ENCODE peak calls at places on chromosome 22, in seven cellular contexts. U is pancreas, F is type B pancreatic cell, P is A549, C is CD14-positive monocyte, O is mucosa of descending colon, G is cardiac fibroblast. S is an unnamed sample.

GRCh38 chr22:17952273-17952801 is 72.0 kb downstream of the MICAL3 start:
- DNase-seq in U (no peak), F (no peak), P (peak; percentile 46), C (no peak), O (peak; percentile 72), G (no peak), S (no peak)

GRCh38 chr22:37566329-37566837 is 6.1 kb downstream of the CDC42EP1 start:
- DNase-seq in U (no peak), F (no peak), P (no peak), C (peak; percentile 64), O (peak; percentile 58), G (no peak), S (no peak)

GRCh38 chr22:40665312-40665711 is 14.0 kb upstream of the MCHR1 start:
- DNase-seq in U (no peak), F (no peak), P (no peak), C (no peak), O (no peak), G (peak; percentile 80), S (no peak)

GRCh38 chr22:31378123-31378522 is 21.3 kb upstream of the DRG1 start:
- DNase-seq in U (no peak), F (no peak), P (no peak), C (no peak), O (no peak), G (peak; percentile 89), S (no peak)

GRCh38 chr22:48284671-48285070 is 1522.2 kb downstream of the TBC1D22A start:
- DNase-seq in U (no peak), F (no peak), P (no peak), C (no peak), O (no peak), G (no peak), S (no peak)

GRCh38 chr22:35539910-35540599 is 576 bp upstream of the RASD2 start:
- DNase-seq in U (peak; percentile 35), F (no peak), P (no peak), C (no peak), O (peak; percentile 86), G (peak; percentile 32), S (no peak)

GRCh38 chr22:39545310-39546063 is 12.9 kb upstream of the RPS19BP1 start:
- DNase-seq in U (no peak), F (no peak), P (no peak), C (no peak), O (peak; percentile 68), G (peak; percentile 48), S (no peak)

GRCh38 chr22:29003975-29004646 is 57.5 kb downstream of the C22orf31 start:
- DNase-seq in U (peak; percentile 35), F (no peak), P (no peak), C (no peak), O (no peak), G (no peak), S (no peak)

GRCh38 chr22:31218565-31219262 is 6.6 kb downstream of the LIMK2 start:
- DNase-seq in U (no peak), F (no peak), P (no peak), C (no peak), O (no peak), G (no peak), S (no peak)

GRCh38 chr22:38732251-38732815 is 23.5 kb downstream of the SUN2 start:
- DNase-seq in U (peak; percentile 74), F (no peak), P (no peak), C (peak; percentile 23), O (peak; percentile 24), G (no peak), S (no peak)

GRCh38 chr22:48098243-48098935 is 1335.9 kb downstream of the TBC1D22A start:
- DNase-seq in U (no peak), F (no peak), P (no peak), C (peak; percentile 10), O (no peak), G (no peak), S (no peak)

GRCh38 chr22:24706732-24707476 is 67.6 kb downstream of the PIWIL3 start:
- DNase-seq in U (no peak), F (no peak), P (no peak), C (no peak), O (no peak), G (no peak), S (no peak)

GRCh38 chr22:45977551-45978274 is 751 bp upstream of the WNT7B start:
- DNase-seq in U (no peak), F (no peak), P (peak; percentile 54), C (no peak), O (no peak), G (no peak), S (no peak)

GRCh38 chr22:21790359-21790758 is 54.8 kb upstream of the YPEL1 start:
- DNase-seq in U (no peak), F (no peak), P (no peak), C (no peak), O (no peak), G (no peak), S (no peak)

GRCh38 chr22:31327786-31328544 is 18.2 kb downstream of the PATZ1 start:
- DNase-seq in U (no peak), F (no peak), P (no peak), C (no peak), O (no peak), G (no peak), S (no peak)

GRCh38 chr22:48838846-48839730 is 988.6 kb downstream of the BRD1 start:
- DNase-seq in U (no peak), F (no peak), P (no peak), C (no peak), O (no peak), G (no peak), S (no peak)

GRCh38 chr22:41983516-41983915 is 14.3 kb downstream of the SEPTIN3 start:
- DNase-seq in U (no peak), F (no peak), P (no peak), C (no peak), O (no peak), G (peak; percentile 56), S (no peak)

GRCh38 chr22:27844656-27845602 is 43.4 kb upstream of the MN1 start:
- DNase-seq in U (no peak), F (no peak), P (no peak), C (no peak), O (no peak), G (peak; percentile 23), S (no peak)

GRCh38 chr22:37563153-37564081 is 3.1 kb downstream of the CDC42EP1 start:
- DNase-seq in U (peak; percentile 77), F (no peak), P (peak; percentile 83), C (no peak), O (peak; percentile 67), G (peak; percentile 97), S (no peak)

GRCh38 chr22:36374603-36375024 is 13.2 kb downstream of the MYH9 start:
- DNase-seq in U (no peak), F (no peak), P (peak; percentile 73), C (peak; percentile 78), O (no peak), G (no peak), S (no peak)

DNA sequence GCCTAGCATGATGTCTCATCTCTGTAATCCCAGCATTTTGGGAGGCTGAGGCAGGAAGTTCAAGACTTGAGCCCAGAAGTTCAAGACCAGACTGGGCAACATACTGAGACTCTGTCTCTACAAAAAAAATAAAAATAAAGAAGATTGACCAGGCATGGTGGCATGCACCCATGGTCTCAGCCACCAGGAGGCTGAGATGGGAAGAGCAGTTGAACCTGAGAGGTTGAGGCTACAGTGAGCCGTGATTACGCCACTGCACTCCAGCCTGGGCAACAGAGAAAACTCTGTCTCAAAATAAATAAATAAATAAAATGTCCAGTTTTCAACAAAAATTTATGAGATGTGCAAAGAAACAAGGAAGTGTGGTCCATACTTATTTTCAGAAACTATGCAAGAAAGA is 28.3 kb downstream of the EFCAB6 start:
- DNase-seq in U (no peak), F (no peak), P (peak; percentile 5), C (no peak), O (no peak), G (no peak), S (no peak)
- TF ChIP-seq CTCF in U (no peak), F (peak; percentile 62), P (no peak), C (no peak), O (no peak), G (peak; percentile 13), S (no peak)

DNA sequence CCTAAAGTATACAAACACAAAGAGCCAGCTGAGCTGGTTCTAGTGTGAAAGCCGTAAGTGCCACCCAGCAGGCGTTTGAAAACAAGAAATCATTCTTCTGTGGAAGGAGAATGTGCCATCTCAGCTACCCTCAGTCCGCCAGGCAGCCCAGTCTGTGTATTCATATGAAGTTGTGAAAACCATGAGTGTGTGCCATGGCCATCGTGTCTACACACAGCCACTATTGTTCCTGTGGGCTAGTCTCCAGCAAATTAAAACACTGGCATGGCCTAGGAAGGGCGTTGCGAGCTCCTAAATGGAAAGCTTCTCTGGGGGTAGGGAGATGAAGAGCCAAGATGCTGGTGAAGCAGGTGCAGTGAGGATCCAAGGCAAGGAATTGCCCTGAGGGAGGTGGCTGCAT is 51.5 kb upstream of the HORMAD2 start:
- DNase-seq in U (no peak), F (no peak), P (no peak), C (no peak), O (no peak), G (no peak), S (no peak)
- TF ChIP-seq CTCF in U (no peak), F (no peak), P (no peak), C (no peak), O (no peak), G (no peak), S (no peak)

GRCh38 chr22:50276143-50276542 is 6.0 kb upstream of the MAPK11 start:
- DNase-seq in U (peak; percentile 59), F (no peak), P (peak; percentile 76), C (peak; percentile 72), O (peak; percentile 79), G (peak; percentile 75), S (no peak)
- TF ChIP-seq CTCF in U (peak; percentile 25), F (peak; percentile 46), P (peak; percentile 60), C (peak; percentile 88), O (peak; percentile 39), G (peak; percentile 35), S (peak; percentile 14)

GRCh38 chr22:19703869-19704268 is 10.4 kb upstream of the SEPTIN5 start:
- DNase-seq in U (no peak), F (no peak), P (no peak), C (no peak), O (peak; percentile 43), G (no peak), S (no peak)

GRCh38 chr22:19707347-19708322 is 6.7 kb upstream of the SEPTIN5 start:
- DNase-seq in U (no peak), F (no peak), P (no peak), C (no peak), O (no peak), G (no peak), S (no peak)

GRCh38 chr22:19706661-19707151 is 7.6 kb upstream of the SEPTIN5 start:
- DNase-seq in U (no peak), F (no peak), P (no peak), C (no peak), O (no peak), G (no peak), S (no peak)

GRCh38 chr22:19704355-19705015 is 9.8 kb upstream of the SEPTIN5 start:
- DNase-seq in U (no peak), F (no peak), P (no peak), C (no peak), O (no peak), G (no peak), S (no peak)

GRCh38 chr22:19705181-19705934 is 8.9 kb upstream of the SEPTIN5 start:
- DNase-seq in U (no peak), F (peak; percentile 66), P (no peak), C (no peak), O (no peak), G (no peak), S (no peak)
- TF ChIP-seq CTCF in U (no peak), F (no peak), P (no peak), C (no peak), O (no peak), G (no peak), S (no peak)